ENCODE peak calls at places on chromosomes 6 and 20, in seven cellular contexts. H is stomach; B is transverse colon; T is lower lobe of right lung; A is CD8-positive, alpha-beta T cell; P is testis; U is heart right ventricle. W is an unnamed sample.

GRCh38 chr6:107555449-107555848 is 65.5 kb downstream of the SOBP start:
- DNase-seq in A (no peak), U (no peak), H (no peak), P (no peak), T (no peak), B (no peak), W (no peak)

GRCh38 chr20:22909436-22909835 is 125.7 kb upstream of the SSTR4 start:
- DNase-seq in U (no peak), B (no peak), P (no peak), A (no peak), T (no peak), H (no peak), W (no peak)

GRCh38 chr20:64256282-64256947 is 867 bp downstream of the PCMTD2 start:
- DNase-seq in U (no peak), T (no peak), B (no peak), A (no peak), H (no peak), P (no peak), W (no peak)

GRCh38 chr6:143426025-143426424 is 24.5 kb downstream of the ADAT2 start:
- DNase-seq in U (no peak), A (no peak), B (no peak), H (no peak), P (no peak), T (no peak), W (no peak)

GRCh38 chr6:17884501-17885039 is 102.9 kb downstream of the KIF13A start:
- DNase-seq in A (no peak), B (no peak), T (no peak), H (no peak), U (no peak), P (no peak), W (no peak)

GRCh38 chr6:118935331-118935668 is 341 bp upstream of the MCM9 start:
- DNase-seq in P (no peak), U (no peak), H (no peak), B (no peak), T (no peak), A (no peak), W (no peak)

GRCh38 chr6:82870582-82871172 is 195.0 kb downstream of the UBE3D start:
- DNase-seq in T (no peak), P (no peak), H (no peak), B (no peak), U (no peak), A (no peak), W (no peak)

GRCh38 chr6:85641916-85642773 is 541 bp downstream of the SYNCRIP start:
- DNase-seq in T (peak; percentile 88), P (peak; percentile 72), H (peak; percentile 48), U (peak; percentile 54), A (peak; percentile 66), B (peak; percentile 54), W (peak; percentile 62)

GRCh38 chr6:124877468-124877867 is 84.8 kb upstream of the RNF217 start:
- DNase-seq in B (no peak), T (no peak), P (no peak), A (no peak), U (no peak), H (no peak), W (no peak)

DNA sequence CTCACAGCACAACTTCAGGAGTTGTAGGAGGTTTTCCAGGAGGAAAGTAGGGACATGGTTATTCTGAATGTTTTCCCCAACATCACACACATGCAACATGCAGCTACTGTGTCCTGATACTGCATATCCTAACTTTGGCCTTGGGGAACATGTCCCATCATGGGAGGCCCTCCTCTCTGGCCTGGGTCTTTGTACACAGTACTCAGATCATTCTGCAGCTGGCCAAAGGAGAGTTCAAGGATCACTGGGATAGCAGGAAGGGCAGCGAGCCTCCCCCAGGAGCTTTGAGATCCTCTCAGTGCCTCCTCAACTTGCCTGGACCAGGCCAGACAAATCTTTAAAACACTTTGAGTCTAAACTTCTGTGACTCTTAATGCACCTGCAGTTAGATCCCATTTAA is 12.9 kb downstream of the CASS4 start:
- DNase-seq in U (no peak), H (no peak), B (no peak), P (no peak), A (no peak), T (no peak), W (no peak)
- H3K27ac ChIP-seq in U (no peak overlapping the region), H (no peak overlapping the region), B (no peak overlapping the region), P (no peak overlapping the region), A (no peak overlapping the region), T (peak overlapping the region; percentile 36), W (no peak overlapping the region)

GRCh38 chr20:17958326-17959256 is 10.0 kb downstream of the SNX5 start:
- DNase-seq in H (no peak), B (no peak), T (no peak), A (no peak), P (no peak), U (no peak), W (no peak)
- TF ChIP-seq CTCF in H (no peak), B (no peak), T (peak; percentile 16), A (no peak), P (no peak), U (peak; percentile 59), W (no peak)

GRCh38 chr20:3032624-3033023 is 10.8 kb upstream of the GNRH2 start:
- DNase-seq in H (no peak), T (no peak), B (no peak), U (no peak), A (no peak), P (peak; percentile 46), W (no peak)
- H3K36me3 ChIP-seq in H (peaks cover 93% of the 10 kb centered on the region), T (peaks cover 75% of the 10 kb centered on the region), B (no peaks in the 10 kb centered on the region), U (peaks cover 91% of the 10 kb centered on the region), A (peaks cover 35% of the 10 kb centered on the region), P (no peaks in the 10 kb centered on the region), W (peaks cover 6% of the 10 kb centered on the region)

GRCh38 chr6:155291291-155291690 is 23.0 kb downstream of the TFB1M start:
- DNase-seq in A (no peak), P (no peak), B (no peak), T (no peak), H (no peak), U (no peak), W (no peak)
- H3K27ac ChIP-seq in A (no peak overlapping the region), P (no peak overlapping the region), B (no peak overlapping the region), T (no peak overlapping the region), H (no peak overlapping the region), U (no peak overlapping the region), W (no peak overlapping the region)

GRCh38 chr6:75543311-75543710 is 49.7 kb upstream of the FILIP1 start:
- DNase-seq in P (no peak), T (no peak), A (no peak), H (no peak), U (no peak), B (no peak), W (no peak)

GRCh38 chr6:75551367-75551952 is 50.2 kb upstream of the SENP6 start:
- DNase-seq in P (no peak), H (no peak), A (no peak), U (no peak), B (no peak), T (no peak), W (no peak)

GRCh38 chr6:75550544-75551167 is 51.0 kb upstream of the SENP6 start:
- DNase-seq in P (no peak), H (no peak), B (no peak), A (no peak), U (no peak), T (no peak), W (no peak)

GRCh38 chr6:75546401-75546800 is 52.8 kb upstream of the FILIP1 start:
- DNase-seq in A (no peak), B (no peak), U (no peak), T (no peak), P (no peak), H (no peak), W (no peak)
- TF ChIP-seq CTCF in A (no peak), B (peak; percentile 36), U (peak; percentile 29), T (peak; percentile 37), P (no peak), H (no peak), W (no peak)

DNA sequence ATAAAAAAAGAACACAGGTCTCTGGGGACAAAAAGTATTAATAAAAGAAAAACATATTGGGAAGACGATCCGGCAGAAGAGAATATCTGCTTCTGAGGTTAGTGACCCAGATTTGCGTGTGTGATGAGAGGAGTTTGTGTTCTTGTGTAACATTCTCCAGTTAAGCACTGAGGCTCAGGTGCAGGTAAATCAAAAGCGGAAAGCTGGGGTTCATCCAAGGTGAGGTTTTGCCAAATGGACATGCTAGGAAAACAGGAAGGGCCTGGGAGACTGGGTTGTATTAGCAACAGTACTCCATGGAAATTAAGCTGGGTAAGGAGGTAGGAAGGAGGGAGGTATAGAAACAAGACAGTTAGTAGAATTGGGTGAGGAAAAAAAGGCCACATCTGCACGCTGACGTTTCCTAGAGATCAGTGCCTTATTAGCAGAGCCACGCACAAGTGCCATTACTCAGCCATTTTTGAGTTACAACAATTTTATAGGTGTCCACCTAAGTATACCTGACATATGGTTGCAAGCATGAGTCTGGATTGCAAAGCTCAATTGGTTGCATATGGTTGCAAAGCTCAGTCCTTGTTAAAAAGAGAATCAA is 139.6 kb downstream of the ZMYND8 start:
- DNase-seq in A (no peak), P (no peak), H (no peak), B (no peak), U (no peak), T (no peak), W (no peak)
- H3K36me3 ChIP-seq in A (peaks cover 49% of the 10 kb centered on the region), P (no peaks in the 10 kb centered on the region), H (peaks cover 98% of the 10 kb centered on the region), B (no peaks in the 10 kb centered on the region), U (peaks cover 91% of the 10 kb centered on the region), T (peaks cover 94% of the 10 kb centered on the region), W (no peaks in the 10 kb centered on the region)

W was measured in breast epithelium.